ENCODE peak calls at places on chromosomes 11 and 22, in four cellular contexts. E is endodermal cell, O is K562, T is PC-3. R is an unnamed sample. For H3K4me1, the result is how much of the 10 kb centered on the place peaks cover.

GRCh38 chr11:57303990-57304579 is 20.7 kb downstream of the TNKS1BP1 start:
- DNase-seq in E (no peak), O (peak), T (peak), R (no peak)

GRCh38 chr11:78714539-78714938 is 139.9 kb upstream of the NARS2 start:
- DNase-seq in E (no peak), O (no peak), T (peak), R (no peak)

GRCh38 chr11:107017433-107018227 is 646 bp downstream of the GUCY1A2 start:
- DNase-seq in E (peak), O (peak), T (peak), R (peak)

GRCh38 chr11:10913996-10914514 is 56.2 kb upstream of the ZBED5 start:
- DNase-seq in E (no peak), O (no peak), T (no peak), R (no peak)

GRCh38 chr11:66879583-66879982 is 22.7 kb downstream of the LRFN4 start:
- DNase-seq in E (no peak), O (no peak), T (no peak), R (no peak)

GRCh38 chr11:62150887-62151736 is 27.3 kb downstream of the INCENP start:
- DNase-seq in E (peak), O (no peak), T (no peak), R (no peak)

GRCh38 chr11:121829159-121829643 is 286.8 kb downstream of the BLID start:
- DNase-seq in E (no peak), O (no peak), T (peak), R (peak)

GRCh38 chr22:23225724-23226496 is 45.6 kb downstream of the BCR start:
- DNase-seq in E (no peak), O (no peak), T (peak), R (peak)

GRCh38 chr11:69463181-69463891 is 18.1 kb upstream of the LINC01488 start:
- DNase-seq in E (no peak), O (peak), T (no peak), R (no peak)

GRCh38 chr11:1162498-1163311 is 5.0 kb downstream of the MUC5AC start:
- DNase-seq in E (peak), O (no peak), T (no peak), R (no peak)

GRCh38 chr22:26210390-26210789 is 41.1 kb downstream of the SEZ6L start:
- DNase-seq in E (no peak), O (no peak), T (no peak), R (no peak)

GRCh38 chr22:19065298-19065859 is 56.8 kb downstream of the DGCR2 start:
- DNase-seq in E (no peak), O (no peak), T (no peak), R (no peak)

GRCh38 chr11:59208956-59209355 is 3.8 kb downstream of the MPEG1 start:
- DNase-seq in E (no peak), O (no peak), T (no peak), R (no peak)

GRCh38 chr11:69962152-69962551 is 116.0 kb upstream of the ANO1 start:
- DNase-seq in E (no peak), O (peak), T (peak), R (no peak)

GRCh38 chr11:125300791-125301218 is 136.3 kb downstream of the PKNOX2 start:
- DNase-seq in E (no peak), O (no peak), T (peak), R (no peak)

GRCh38 chr22:48627203-48627602 is 1200.5 kb downstream of the BRD1 start:
- DNase-seq in E (no peak), O (no peak), T (no peak), R (no peak)

GRCh38 chr22:21818487-21819182 is 48.8 kb downstream of the MAPK1 start:
- DNase-seq in E (peak), O (no peak), T (no peak), R (no peak)

GRCh38 chr11:48034926-48035876 is 54.8 kb downstream of the PTPRJ start:
- DNase-seq in E (no peak), O (no peak), T (no peak), R (peak)

GRCh38 chr22:48744283-48744641 is 1083.4 kb downstream of the BRD1 start:
- DNase-seq in E (no peak), O (no peak), T (no peak), R (peak)

GRCh38 chr22:39179841-39180335 is 27.4 kb upstream of the CBX7 start:
- DNase-seq in E (peak), O (peak), T (no peak), R (no peak)

DNA sequence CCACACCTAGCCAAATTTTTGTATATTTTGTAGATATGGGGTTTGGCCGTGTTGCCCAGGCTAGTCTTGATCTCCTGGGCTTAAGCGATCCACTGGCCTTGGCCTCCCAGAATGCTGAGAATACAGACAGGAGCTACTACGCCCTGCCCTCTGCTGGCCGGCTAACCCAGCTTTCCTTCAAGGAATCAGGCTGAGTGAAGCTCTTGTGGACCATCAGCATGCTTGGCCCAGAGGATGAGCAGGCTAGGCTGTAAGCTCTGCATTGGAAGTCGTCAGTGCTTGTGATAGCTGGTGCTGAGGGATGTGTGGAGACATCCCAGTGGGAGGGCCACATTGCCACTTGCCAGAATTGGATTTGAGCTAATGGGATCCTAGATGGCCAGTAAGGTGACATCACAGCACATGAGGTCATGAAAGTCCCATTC is 60.6 kb downstream of the MED15 start:
- DNase-seq in E (peak), O (peak), T (peak), R (no peak)
- TF ChIP-seq CTCF in E (peak), O (peak), T (peak), R (no peak)

GRCh38 chr11:119999220-119999619 is 138.7 kb downstream of the TRIM29 start:
- DNase-seq in E (peak), O (peak), T (peak), R (no peak)
- H3K4me1 ChIP-seq in E (under half), O (under half), T (under half), R (under half)

GRCh38 chr11:75069473-75069872 is 27.2 kb downstream of the OR2AT4 start:
- DNase-seq in E (no peak), O (no peak), T (no peak), R (no peak)
- TF ChIP-seq CTCF in E (no peak), O (no peak), T (no peak), R (no peak)

GRCh38 chr11:86103808-86104207 is 34.9 kb upstream of the PICALM start:
- DNase-seq in E (no peak), O (peak), T (peak), R (no peak)

GRCh38 chr11:86097965-86098364 is 29.1 kb upstream of the PICALM start:
- DNase-seq in E (no peak), O (no peak), T (no peak), R (no peak)

GRCh38 chr11:86101941-86102407 is 33.1 kb upstream of the PICALM start:
- DNase-seq in E (no peak), O (no peak), T (peak), R (no peak)

GRCh38 chr11:86099727-86100320 is 30.9 kb upstream of the PICALM start:
- DNase-seq in E (no peak), O (no peak), T (peak), R (no peak)

DNA sequence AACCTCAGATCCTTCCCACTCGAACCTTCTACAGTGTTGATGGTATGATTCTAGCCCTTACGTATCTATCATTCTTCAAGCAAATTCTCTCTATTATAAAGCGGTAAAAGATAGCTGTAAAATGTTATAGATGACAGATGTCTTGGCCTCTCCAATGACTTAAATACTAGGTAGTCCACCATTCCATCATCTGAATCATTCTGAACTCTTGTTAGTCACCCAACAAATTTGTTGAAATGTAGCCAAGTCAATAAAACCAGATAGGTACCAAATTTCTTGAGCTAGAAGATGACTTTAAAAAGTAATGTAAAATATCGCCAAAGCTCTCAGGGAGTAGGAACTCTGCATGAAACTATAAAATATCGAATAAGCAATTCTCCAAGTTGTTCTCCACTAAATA is 32.6 kb upstream of the PICALM start:
- DNase-seq in E (no peak), O (no peak), T (peak), R (no peak)
- H3K4me1 ChIP-seq in E (under half), O (under half), T (under half), R (under half)

GRCh38 chr11:115406404-115406803 is 97.8 kb downstream of the CADM1 start:
- DNase-seq in E (no peak), O (no peak), T (no peak), R (no peak)
- TF ChIP-seq CTCF in E (no peak), O (no peak), T (no peak), R (no peak)

GRCh38 chr22:50184004-50184461 is 1.7 kb upstream of the TRABD start:
- DNase-seq in E (peak), O (peak), T (peak), R (no peak)

GRCh38 chr22:50186789-50187523 is 1.2 kb downstream of the TRABD start:
- DNase-seq in E (no peak), O (peak), T (peak), R (no peak)

GRCh38 chr22:50184541-50185383 is 951 bp upstream of the TRABD start:
- DNase-seq in E (peak), O (no peak), T (no peak), R (no peak)

GRCh38 chr22:50186181-50186731 is 543 bp downstream of the TRABD start:
- DNase-seq in E (no peak), O (no peak), T (no peak), R (no peak)

GRCh38 chr22:50185384-50186087 is at the start of gene TRABD:
- DNase-seq in E (peak), O (peak), T (peak), R (peak)
- H3K4me1 ChIP-seq in E (under half), O (half or more), T (under half), R (under half)

DNA sequence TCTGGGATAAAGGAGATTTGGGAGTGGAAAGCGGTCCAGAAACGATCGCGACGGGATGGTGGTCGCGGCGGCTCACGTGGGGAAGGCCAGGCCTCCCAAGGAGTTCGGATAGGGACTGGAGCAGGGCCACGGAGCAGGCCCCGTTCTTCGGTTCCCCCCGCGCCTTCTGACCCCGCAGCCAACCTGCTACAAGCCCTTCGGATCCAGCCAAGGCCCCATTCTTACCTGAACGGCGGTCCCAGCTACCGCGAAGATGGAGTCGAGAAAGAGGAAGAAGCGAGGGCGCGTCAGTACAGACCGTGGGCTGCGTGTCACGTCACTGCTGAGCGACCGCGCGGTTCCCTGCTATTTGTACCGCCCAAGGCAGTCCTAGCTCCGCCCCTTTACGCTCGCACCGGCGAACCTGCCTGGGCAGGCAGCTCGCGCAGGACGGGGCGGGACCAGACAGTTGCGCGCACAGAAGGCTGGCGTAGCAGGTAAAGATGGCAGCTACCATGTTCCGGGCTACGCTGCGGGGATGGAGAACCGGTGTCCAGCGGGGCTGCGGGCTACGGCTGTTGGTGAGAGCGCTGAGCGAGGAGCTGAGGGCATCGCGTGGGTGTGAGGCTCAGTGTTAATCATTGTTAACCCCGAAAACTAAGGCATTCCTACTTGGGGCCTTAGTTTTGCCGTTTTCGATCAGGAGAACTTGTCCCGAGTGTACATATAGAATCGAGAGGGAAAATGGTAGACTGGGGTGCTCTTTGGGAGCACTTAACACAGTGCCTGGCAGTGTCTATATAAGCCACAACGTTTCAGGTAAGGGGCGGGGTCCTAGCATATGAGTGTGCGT is at the start of the genes FAU and MRPL49:
- DNase-seq in E (peak), O (peak), T (peak), R (peak)
- TF ChIP-seq CTCF in E (no peak), O (no peak), T (no peak), R (no peak)

DNA sequence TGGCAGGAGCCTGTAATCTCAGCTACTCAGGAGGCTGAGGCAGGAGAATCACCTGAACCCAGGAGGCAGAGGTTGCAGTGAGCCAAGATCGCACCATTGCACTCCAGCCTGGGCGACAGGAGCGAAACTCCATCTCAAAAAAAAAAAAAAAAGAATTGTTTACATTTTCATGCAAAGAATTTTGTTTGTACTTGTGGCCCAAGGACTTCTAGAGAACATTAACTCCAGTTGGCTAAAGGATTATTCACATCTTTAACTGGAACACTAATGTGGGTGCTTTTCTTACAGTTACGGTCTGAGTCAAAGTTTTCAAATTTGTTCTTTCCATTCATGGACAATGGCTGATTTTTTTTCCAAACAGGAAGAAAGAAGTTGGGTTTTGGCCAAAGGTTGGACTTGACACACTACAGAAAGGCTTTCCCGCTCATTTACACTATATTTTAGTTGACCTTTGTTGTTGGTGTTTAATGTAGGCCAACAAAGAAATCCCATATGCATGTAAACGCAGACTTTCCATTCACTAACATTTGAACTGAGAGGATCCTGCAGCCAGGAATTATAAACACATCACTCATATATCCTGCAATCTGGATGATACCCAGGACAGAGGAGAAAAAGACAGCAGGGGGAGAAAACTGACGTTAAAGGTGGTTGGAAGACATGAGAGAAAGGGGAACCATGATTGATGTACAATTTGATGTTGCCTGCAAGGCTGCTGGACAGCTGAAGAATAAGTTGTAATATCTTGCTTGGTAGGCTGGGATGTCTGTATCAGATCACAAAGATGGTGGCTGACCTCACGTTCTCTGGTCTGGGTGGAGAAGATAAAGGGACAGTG is 13.1 kb downstream of the POU2AF1 start:
- DNase-seq in E (no peak), O (no peak), T (no peak), R (no peak)
- H3K4me1 ChIP-seq in E (under half), O (under half), T (under half), R (under half)

R was measured in ascending aorta.